ENCODE peak calls at places on chromosomes 7 and 10, in eight cellular contexts. W is nephron progenitor cell, Y is heart right ventricle, R is DND-41, Q is fibroblast of pulmonary artery, X is left ventricle myocardium inferior, C is foreskin fibroblast, N is PC-3. T is an unnamed sample.

GRCh38 chr7:37081436-37081835 is 357.1 kb upstream of the AOAH start:
- DNase-seq in W (no peak), Y (peak; percentile 24), R (no peak), Q (peak; percentile 35), X (no peak), C (no peak), N (no peak), T (no peak)

GRCh38 chr7:112103246-112103645 is 103.0 kb downstream of the DOCK4 start:
- DNase-seq in W (no peak), Y (no peak), R (no peak), Q (peak; percentile 80), X (no peak), C (peak; percentile 41), N (peak; percentile 37), T (no peak)

GRCh38 chr10:69180525-69181204 is 631 bp downstream of the SUPV3L1 start:
- DNase-seq in W (peak; percentile 9), Y (no peak), R (no peak), Q (peak; percentile 18), X (no peak), C (no peak), N (peak; percentile 29), T (no peak)

GRCh38 chr7:12291870-12292269 is 80.8 kb downstream of the TMEM106B start:
- DNase-seq in W (no peak), Y (no peak), R (no peak), Q (peak; percentile 12), X (no peak), C (no peak), N (peak; percentile 25), T (no peak)

GRCh38 chr7:23107781-23108180 is 2.2 kb downstream of the KLHL7 start:
- DNase-seq in W (no peak), Y (no peak), R (no peak), Q (no peak), X (no peak), C (no peak), N (no peak), T (no peak)

GRCh38 chr7:48262606-48263005 is 91.3 kb downstream of the ABCA13 start:
- DNase-seq in W (no peak), Y (no peak), R (no peak), Q (no peak), X (no peak), C (no peak), N (no peak), T (no peak)

GRCh38 chr7:105454921-105455320 is 66.2 kb upstream of the SRPK2 start:
- DNase-seq in W (no peak), Y (no peak), R (no peak), Q (no peak), X (no peak), C (no peak), N (no peak), T (no peak)

GRCh38 chr10:132477066-132477397 is 60.6 kb upstream of the INPP5A start:
- DNase-seq in W (no peak), Y (no peak), R (no peak), Q (no peak), X (peak; percentile 7), C (no peak), N (no peak), T (no peak)

GRCh38 chr7:100373261-100373831 is at the start of gene PILRA:
- DNase-seq in W (no peak), Y (no peak), R (no peak), Q (peak; percentile 28), X (peak; percentile 36), C (peak; percentile 10), N (no peak), T (no peak)

DNA sequence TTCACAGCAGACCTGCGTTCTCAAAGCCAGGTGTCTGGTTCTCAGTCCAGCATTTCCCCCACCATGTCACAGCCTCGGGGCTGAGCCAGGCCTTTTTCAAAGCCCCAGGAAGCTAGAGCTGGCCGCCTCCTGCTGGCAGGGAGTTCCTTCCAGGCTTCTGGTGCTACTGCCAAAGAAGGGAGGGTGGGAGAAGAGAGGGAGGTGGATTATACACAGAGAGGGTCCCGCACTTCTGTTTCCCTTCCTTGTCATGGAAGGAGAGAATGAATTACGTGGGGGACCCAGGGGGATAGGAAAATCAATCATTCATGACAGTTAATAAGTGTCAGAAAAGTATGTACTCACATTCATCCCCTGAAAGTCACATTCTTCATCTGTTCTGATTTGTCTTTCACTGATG is 600 bp upstream of the LGI1 start:
- DNase-seq in W (peak; percentile 32), Y (no peak), R (no peak), Q (no peak), X (no peak), C (no peak), N (no peak), T (no peak)
- TF ChIP-seq CTCF in W (peak; percentile 9), Y (no peak), R (no peak), Q (no peak), X (no peak), C (no peak), N (no peak), T (peak; percentile 40)

GRCh38 chr10:79069325-79070090 is 742 bp downstream of the ZMIZ1 start:
- DNase-seq in W (peak; percentile 55), Y (peak; percentile 67), R (peak; percentile 66), Q (peak; percentile 53), X (peak; percentile 67), C (no peak), N (peak; percentile 83), T (no peak)
- TF ChIP-seq CTCF in W (no peak), Y (no peak), R (no peak), Q (no peak), X (peak; percentile 23), C (no peak), N (peak; percentile 28), T (no peak)

GRCh38 chr7:108423089-108423989 is 32.9 kb downstream of the NRCAM start:
- DNase-seq in W (no peak), Y (no peak), R (no peak), Q (no peak), X (no peak), C (no peak), N (no peak), T (no peak)

GRCh38 chr7:108420482-108420908 is 35.7 kb downstream of the NRCAM start:
- DNase-seq in W (no peak), Y (no peak), R (no peak), Q (peak; percentile 71), X (no peak), C (no peak), N (no peak), T (no peak)

GRCh38 chr7:108419961-108420360 is 36.3 kb downstream of the NRCAM start:
- DNase-seq in W (no peak), Y (no peak), R (no peak), Q (peak; percentile 20), X (no peak), C (no peak), N (no peak), T (no peak)

GRCh38 chr7:108424013-108424412 is 32.2 kb downstream of the NRCAM start:
- DNase-seq in W (no peak), Y (no peak), R (no peak), Q (no peak), X (no peak), C (no peak), N (no peak), T (no peak)

DNA sequence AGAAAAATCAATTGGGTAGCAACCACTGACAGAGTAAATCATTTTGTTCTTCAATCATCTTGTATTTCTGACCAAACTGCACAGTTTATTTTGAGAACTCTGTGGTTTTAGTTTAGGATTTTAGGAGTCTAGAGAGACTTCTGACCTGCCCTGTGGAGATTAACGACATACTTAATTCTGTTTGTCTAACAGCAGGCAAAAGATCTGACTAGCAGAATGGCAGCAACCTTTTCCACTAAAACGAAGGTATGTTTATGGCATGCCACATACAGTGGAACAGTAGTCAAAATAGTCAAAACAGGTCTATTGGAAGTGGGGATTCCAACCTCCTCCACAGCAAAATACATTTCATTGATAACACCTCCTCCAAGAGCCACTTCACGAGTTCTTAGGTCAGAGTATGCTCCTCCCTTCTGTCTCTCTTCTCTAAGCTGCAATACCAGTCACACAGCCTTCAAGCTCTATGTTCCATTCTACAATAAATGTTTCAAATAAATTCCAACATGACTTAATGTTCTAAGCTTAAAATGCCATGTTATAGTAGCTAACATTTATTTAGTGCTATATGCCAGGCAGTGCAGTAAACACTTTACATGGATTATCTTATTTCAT is 34.4 kb downstream of the NRCAM start:
- DNase-seq in W (no peak), Y (no peak), R (no peak), Q (no peak), X (no peak), C (no peak), N (no peak), T (no peak)
- TF ChIP-seq CTCF in W (no peak), Y (no peak), R (no peak), Q (no peak), X (no peak), C (no peak), N (no peak), T (no peak)

DNA sequence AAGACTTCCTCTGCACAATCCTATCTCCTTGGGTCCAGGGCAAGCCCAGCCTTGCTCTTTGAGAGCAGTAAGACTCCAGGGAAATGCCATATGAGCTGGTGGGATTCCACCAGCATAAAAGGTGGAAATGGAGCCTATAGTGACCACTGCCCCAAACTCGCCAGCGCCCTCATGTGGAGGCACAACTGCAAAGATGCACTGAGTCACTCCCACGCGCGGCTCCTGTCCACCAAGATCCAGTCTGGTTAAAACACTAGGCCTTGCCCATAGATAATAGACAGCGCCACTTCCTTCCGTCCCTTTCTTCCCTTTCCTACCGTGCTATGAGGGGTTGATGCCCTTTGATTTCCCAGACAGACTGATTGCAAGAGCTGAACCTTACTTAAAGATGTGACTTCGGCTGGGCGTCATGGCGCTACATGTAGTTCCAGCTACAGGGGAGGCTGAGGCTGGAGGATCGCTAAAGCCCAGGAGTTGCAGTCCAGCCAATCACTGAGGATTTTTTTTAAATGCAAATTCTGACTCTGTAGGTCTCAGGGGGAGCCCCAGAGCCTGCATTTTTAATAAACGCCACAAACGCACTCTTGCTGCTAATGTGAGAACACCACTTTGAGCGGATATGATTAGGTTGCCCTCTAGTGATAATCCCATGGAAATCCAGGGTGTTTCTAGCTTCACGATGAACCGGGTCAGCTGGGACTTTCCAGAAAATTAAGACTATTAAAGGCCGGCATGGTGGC is 136.5 kb downstream of the EPC1 start:
- DNase-seq in W (peak; percentile 7), Y (peak; percentile 6), R (no peak), Q (peak; percentile 70), X (no peak), C (peak; percentile 53), N (peak; percentile 62), T (no peak)
- TF ChIP-seq CTCF in W (peak; percentile 34), Y (peak; percentile 60), R (peak; percentile 49), Q (peak; percentile 52), X (peak; percentile 61), C (peak; percentile 54), N (peak; percentile 47), T (peak; percentile 44)

GRCh38 chr7:13411151-13411550 is 578.3 kb downstream of the ETV1 start:
- DNase-seq in W (no peak), Y (no peak), R (no peak), Q (no peak), X (no peak), C (no peak), N (no peak), T (no peak)
- TF ChIP-seq CTCF in W (no peak), Y (no peak), R (no peak), Q (no peak), X (no peak), C (no peak), N (peak; percentile 32), T (no peak)

DNA sequence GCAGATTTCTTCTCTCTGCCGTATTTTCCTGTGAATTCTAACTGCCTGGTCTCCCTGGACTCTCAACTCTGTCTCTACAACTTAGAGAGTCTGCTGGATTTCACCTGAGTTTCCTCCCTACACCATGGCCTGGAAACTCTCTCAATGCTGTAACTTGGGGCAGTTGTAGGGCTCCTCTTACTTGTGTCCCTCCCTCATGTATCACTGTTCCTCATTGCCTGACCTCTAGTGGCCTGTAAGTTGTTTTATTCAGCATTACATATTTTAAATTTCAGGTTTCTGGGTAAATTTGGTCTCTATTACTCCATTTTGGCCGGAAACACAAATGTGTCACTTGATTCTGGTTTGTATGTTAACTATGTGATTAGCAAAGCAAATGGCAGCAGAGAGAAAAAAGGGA is 70.9 kb downstream of the DYNC1I1 start:
- DNase-seq in W (no peak), Y (no peak), R (no peak), Q (peak; percentile 13), X (no peak), C (no peak), N (peak; percentile 14), T (no peak)
- TF ChIP-seq CTCF in W (no peak), Y (no peak), R (no peak), Q (peak; percentile 4), X (no peak), C (no peak), N (peak; percentile 52), T (no peak)

T was measured in kidney epithelial cell.